ENCODE peak calls at places on chromosomes 3 and 15, in eight cellular contexts. W, L, Q, T, M, P, V and S are unnamed samples.

GRCh38 chr3:39125837-39126500 is 18.5 kb downstream of the TTC21A start:
- DNase-seq in W (peak), L (peak), Q (no peak), T (no peak), M (no peak), P (no peak), V (peak), S (peak)

GRCh38 chr15:49620174-49620573 is 444 bp downstream of the FAM227B start:
- DNase-seq in W (no peak), L (peak), Q (no peak), T (no peak), M (no peak), P (peak), V (no peak), S (peak)

GRCh38 chr3:148455098-148455497 is 242.6 kb upstream of the AGTR1 start:
- DNase-seq in W (no peak), L (no peak), Q (no peak), T (no peak), M (no peak), P (no peak), V (no peak), S (no peak)

GRCh38 chr3:17605032-17605431 is 137.4 kb downstream of the TBC1D5 start:
- DNase-seq in W (peak), L (peak), Q (peak), T (peak), M (peak), P (no peak), V (peak), S (no peak)

GRCh38 chr3:37537914-37538691 is 323.6 kb upstream of the CTDSPL start:
- DNase-seq in W (no peak), L (no peak), Q (no peak), T (no peak), M (no peak), P (no peak), V (no peak), S (peak)

GRCh38 chr3:194575484-194576210 is 57.6 kb downstream of the TMEM44 start:
- DNase-seq in W (no peak), L (peak), Q (no peak), T (no peak), M (no peak), P (no peak), V (no peak), S (no peak)

GRCh38 chr3:131231710-131232348 is 149.7 kb upstream of the NUDT16 start:
- DNase-seq in W (peak), L (peak), Q (no peak), T (no peak), M (no peak), P (peak), V (peak), S (peak)

GRCh38 chr3:127986803-127987202 is 65.4 kb upstream of the SEC61A1 start:
- DNase-seq in W (no peak), L (no peak), Q (no peak), T (no peak), M (no peak), P (no peak), V (no peak), S (no peak)